ENCODE peak calls at places on chromosome 2, in nine cellular contexts. U is cardiac muscle cell; P is AG04449; K is epithelial cell of esophagus; W is activated B cell treated with CpG ODN at 0.5 μM for 24 hours; X is AG10803; V is BE2C; H is GM12864; G is CD8-positive, alpha-beta T cell. O is an unnamed sample.

GRCh38 chr2:217231724-217232123 is 371.9 kb upstream of the TNP1 start:
- DNase-seq in U (no peak), P (no peak), K (no peak), W (no peak), X (no peak), V (no peak), H (no peak), G (no peak), O (no peak)

GRCh38 chr2:120434909-120435308 is 89.0 kb downstream of the INHBB start:
- DNase-seq in U (no peak), P (no peak), K (no peak), W (no peak), X (no peak), V (no peak), H (no peak), G (no peak), O (no peak)

GRCh38 chr2:4354678-4355077 is 651.3 kb downstream of the DCDC2C start:
- DNase-seq in U (peak), P (no peak), K (peak), W (no peak), X (no peak), V (peak), H (no peak), G (no peak), O (peak)

GRCh38 chr2:51039581-51039980 is 7.6 kb upstream of the NRXN1 start:
- DNase-seq in U (no peak), P (no peak), K (no peak), W (no peak), X (no peak), V (no peak), H (no peak), G (no peak), O (no peak)

GRCh38 chr2:11458753-11459152 is 7.2 kb downstream of the E2F6 start:
- DNase-seq in U (peak), P (no peak), K (no peak), W (no peak), X (no peak), V (no peak), H (no peak), G (no peak), O (no peak)

GRCh38 chr2:196131949-196132925 is 39.1 kb downstream of the STK17B start:
- DNase-seq in U (no peak), P (no peak), K (peak), W (no peak), X (no peak), V (peak), H (no peak), G (no peak), O (peak)

GRCh38 chr2:118417417-118418125 is 329.3 kb downstream of the INSIG2 start:
- DNase-seq in U (no peak), P (peak), K (peak), W (no peak), X (peak), V (no peak), H (no peak), G (no peak), O (no peak)

GRCh38 chr2:160076935-160077334 is 14.5 kb upstream of the PLA2R1 start:
- DNase-seq in U (no peak), P (no peak), K (no peak), W (no peak), X (no peak), V (no peak), H (no peak), G (no peak), O (no peak)

GRCh38 chr2:162430323-162430722 is 86.4 kb downstream of the GCA start:
- DNase-seq in U (peak), P (no peak), K (no peak), W (no peak), X (no peak), V (no peak), H (no peak), G (no peak), O (no peak)

GRCh38 chr2:26561918-26562810 is 79.0 kb downstream of the CIB4 start:
- DNase-seq in U (peak), P (no peak), K (peak), W (no peak), X (peak), V (peak), H (no peak), G (no peak), O (peak)

GRCh38 chr2:107281637-107282036 is 395.7 kb upstream of the ST6GAL2 start:
- DNase-seq in U (no peak), P (no peak), K (no peak), W (no peak), X (no peak), V (no peak), H (no peak), G (no peak), O (no peak)

GRCh38 chr2:226483745-226484619 is 315.6 kb downstream of the IRS1 start:
- DNase-seq in U (peak), P (peak), K (no peak), W (no peak), X (peak), V (no peak), H (no peak), G (no peak), O (no peak)

GRCh38 chr2:239177325-239177724 is 223.5 kb downstream of the HDAC4 start:
- DNase-seq in U (no peak), P (no peak), K (no peak), W (no peak), X (no peak), V (no peak), H (no peak), G (no peak), O (peak)

GRCh38 chr2:58146707-58147106 is 94.4 kb downstream of the FANCL start:
- DNase-seq in U (no peak), P (no peak), K (peak), W (no peak), X (no peak), V (no peak), H (no peak), G (no peak), O (no peak)

GRCh38 chr2:9207641-9208301 is 1.2 kb downstream of the ASAP2 start:
- DNase-seq in U (peak), P (no peak), K (peak), W (no peak), X (no peak), V (no peak), H (no peak), G (no peak), O (no peak)

GRCh38 chr2:195837987-195838386 is 181.0 kb downstream of the SLC39A10 start:
- DNase-seq in U (no peak), P (no peak), K (no peak), W (no peak), X (peak), V (no peak), H (no peak), G (no peak), O (no peak)

GRCh38 chr2:2875831-2876230 is 501.8 kb downstream of the EIPR1 start:
- DNase-seq in U (no peak), P (no peak), K (no peak), W (no peak), X (no peak), V (no peak), H (no peak), G (no peak), O (no peak)

GRCh38 chr2:215979615-215980014 is 33.7 kb downstream of the MREG start:
- DNase-seq in U (no peak), P (no peak), K (no peak), W (no peak), X (no peak), V (no peak), H (no peak), G (no peak), O (no peak)

GRCh38 chr2:42348113-42348805 is 12.8 kb downstream of the COX7A2L start:
- DNase-seq in U (no peak), P (no peak), K (no peak), W (no peak), X (no peak), V (no peak), H (no peak), G (no peak), O (no peak)

GRCh38 chr2:238420878-238421694 is 5.6 kb upstream of the ASB1 start:
- DNase-seq in U (no peak), P (no peak), K (no peak), W (no peak), X (peak), V (no peak), H (no peak), G (no peak), O (no peak)

GRCh38 chr2:113078350-113078839 is 10.6 kb downstream of the IL1F10 start:
- DNase-seq in U (no peak), P (no peak), K (peak), W (no peak), X (no peak), V (no peak), H (no peak), G (no peak), O (no peak)

GRCh38 chr2:231570903-231571302 is 21.8 kb upstream of the TEX44 start:
- DNase-seq in U (no peak), P (no peak), K (no peak), W (no peak), X (no peak), V (no peak), H (no peak), G (no peak), O (no peak)

GRCh38 chr2:231565915-231566594 is 26.6 kb upstream of the TEX44 start:
- DNase-seq in U (no peak), P (no peak), K (no peak), W (no peak), X (no peak), V (peak), H (no peak), G (no peak), O (no peak)

GRCh38 chr2:231568098-231568784 is 24.4 kb upstream of the TEX44 start:
- DNase-seq in U (no peak), P (no peak), K (no peak), W (no peak), X (no peak), V (no peak), H (no peak), G (no peak), O (no peak)

GRCh38 chr2:231567159-231567558 is 25.5 kb upstream of the TEX44 start:
- DNase-seq in U (no peak), P (no peak), K (no peak), W (no peak), X (no peak), V (no peak), H (no peak), G (no peak), O (no peak)

DNA sequence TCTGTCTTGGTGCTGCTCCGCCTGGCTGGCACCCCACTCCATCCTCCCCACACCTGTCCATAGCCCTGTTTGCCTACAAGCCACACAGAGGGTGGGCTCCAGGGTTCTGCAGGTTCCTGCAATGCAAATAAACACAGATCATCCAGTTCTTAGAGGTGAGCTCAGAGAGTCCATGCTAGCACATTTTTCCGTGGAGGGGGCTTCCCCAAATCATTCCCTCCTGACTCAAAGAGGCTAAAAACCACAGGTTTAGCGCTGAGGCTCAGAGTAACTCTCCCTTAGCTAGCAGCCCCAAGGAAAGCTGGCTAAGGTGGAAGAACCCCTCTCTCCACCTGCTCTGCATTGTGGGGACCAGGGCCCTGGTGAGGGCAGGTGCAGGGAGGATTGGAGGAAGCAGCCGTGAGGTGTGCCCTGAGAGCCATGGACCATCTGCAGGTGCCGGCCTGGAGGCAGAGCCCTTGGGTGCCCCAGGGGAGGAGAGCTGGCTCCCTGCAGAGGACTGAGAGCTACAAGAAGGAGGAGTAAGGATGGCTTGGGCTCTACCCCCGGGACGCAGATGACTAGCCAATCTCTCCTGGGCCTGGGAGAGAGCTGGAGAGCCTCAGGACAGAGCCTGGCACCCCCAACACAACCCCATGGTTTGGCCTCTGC is 23.8 kb upstream of the TEX44 start:
- DNase-seq in U (no peak), P (no peak), K (no peak), W (no peak), X (no peak), V (no peak), H (no peak), G (no peak), O (no peak)
- TF ChIP-seq CTCF in U (no peak), P (no peak), K (no peak), W (no peak), X (no peak), V (no peak), H (no peak), G (no peak), O (no peak)

DNA sequence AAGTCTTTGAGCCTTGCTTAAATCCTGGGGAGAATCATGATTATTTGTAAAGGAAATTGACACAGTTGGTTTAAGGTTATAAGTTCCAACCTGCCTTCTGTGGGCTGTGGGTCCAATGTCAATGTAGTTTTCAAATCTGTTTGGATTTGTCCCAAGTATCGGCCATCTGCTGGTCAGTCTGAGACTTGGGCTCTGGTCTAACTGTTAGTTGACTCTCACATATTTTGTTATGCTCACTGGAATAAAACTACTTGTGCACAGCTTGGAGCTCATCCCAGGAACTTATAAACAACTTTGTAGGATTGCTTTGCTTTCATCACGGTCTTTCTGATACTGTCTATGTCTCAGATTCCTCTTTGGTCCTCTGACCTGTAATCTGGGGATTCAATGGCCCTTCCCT is 1026.2 kb upstream of the ZEB2 start:
- DNase-seq in U (no peak), P (no peak), K (peak), W (no peak), X (peak), V (no peak), H (no peak), G (no peak), O (no peak)
- TF ChIP-seq CTCF in U (peak), P (no peak), K (no peak), W (no peak), X (peak), V (no peak), H (no peak), G (no peak), O (no peak)

DNA sequence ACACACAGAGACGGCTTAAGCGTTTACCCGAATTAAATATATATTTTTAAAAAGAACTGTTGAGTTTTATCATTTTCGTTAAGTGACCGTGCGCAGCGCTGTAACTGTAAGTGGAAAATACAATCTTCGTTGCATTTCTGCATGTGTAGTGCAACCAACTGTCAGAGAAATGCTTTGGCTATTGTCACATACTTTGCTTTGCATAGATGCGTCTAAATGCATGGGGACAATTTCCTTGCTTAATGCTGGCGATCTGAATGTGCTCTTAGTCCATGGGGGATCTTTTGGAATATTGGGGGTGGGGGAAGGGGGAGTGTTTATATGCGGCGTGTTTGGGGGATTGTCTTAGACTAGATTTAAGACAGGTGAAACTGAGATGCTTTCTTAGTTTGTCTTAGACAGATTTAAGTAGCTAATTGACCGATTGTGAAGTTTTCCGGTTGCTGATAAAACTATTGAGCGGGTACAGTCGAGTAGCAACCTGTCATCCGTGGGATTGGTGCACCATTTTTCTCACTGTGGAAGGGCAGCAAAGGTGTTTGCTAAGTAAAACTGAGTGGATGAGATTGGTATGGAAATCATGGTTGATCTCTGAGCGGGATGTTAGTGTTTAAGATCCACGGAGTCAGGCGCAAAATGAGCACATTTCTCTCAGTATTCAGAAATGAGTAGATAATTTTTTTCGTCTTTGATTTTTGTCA is 467 bp downstream of the VSNL1 start:
- DNase-seq in U (no peak), P (no peak), K (peak), W (no peak), X (no peak), V (no peak), H (no peak), G (no peak), O (no peak)
- TF ChIP-seq CTCF in U (no peak), P (no peak), K (no peak), W (no peak), X (no peak), V (no peak), H (no peak), G (no peak), O (no peak)

GRCh38 chr2:182133195-182133891 is 147.7 kb downstream of the PPP1R1C start:
- DNase-seq in U (no peak), P (no peak), K (peak), W (no peak), X (no peak), V (no peak), H (no peak), G (no peak), O (no peak)

GRCh38 chr2:182134201-182134600 is 148.5 kb downstream of the PPP1R1C start:
- DNase-seq in U (no peak), P (no peak), K (no peak), W (no peak), X (no peak), V (no peak), H (no peak), G (no peak), O (no peak)

GRCh38 chr2:182129188-182129707 is 143.6 kb downstream of the PPP1R1C start:
- DNase-seq in U (no peak), P (no peak), K (no peak), W (no peak), X (no peak), V (no peak), H (no peak), G (no peak), O (no peak)

DNA sequence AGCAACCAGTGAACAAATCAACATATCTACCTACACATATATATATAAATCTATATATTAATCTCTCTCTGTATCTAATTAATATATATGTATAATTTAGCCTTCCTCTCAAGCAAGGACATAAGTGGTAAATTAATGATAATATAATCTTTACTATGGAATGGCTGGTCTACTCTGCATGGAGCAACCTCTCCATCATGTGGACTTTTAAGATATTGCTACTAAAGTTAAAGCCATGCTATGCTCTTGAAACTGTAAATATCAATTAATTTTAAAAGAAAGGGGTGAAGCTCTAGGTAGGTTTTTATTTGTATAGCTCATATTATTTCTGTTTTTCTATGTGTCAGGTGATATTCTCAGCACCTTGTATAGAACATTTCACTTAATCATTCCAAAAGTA is 147.0 kb downstream of the PPP1R1C start:
- DNase-seq in U (no peak), P (no peak), K (no peak), W (no peak), X (no peak), V (no peak), H (no peak), G (no peak), O (no peak)
- TF ChIP-seq CTCF in U (no peak), P (peak), K (peak), W (no peak), X (no peak), V (no peak), H (no peak), G (no peak), O (no peak)

GRCh38 chr2:174522553-174522952 is 35.7 kb upstream of the GPR155 start:
- DNase-seq in U (no peak), P (no peak), K (no peak), W (no peak), X (peak), V (no peak), H (no peak), G (no peak), O (no peak)
- TF ChIP-seq CTCF in U (peak), P (no peak), K (peak), W (no peak), X (peak), V (peak), H (no peak), G (no peak), O (peak)

GRCh38 chr2:99735753-99736152 is 245.9 kb upstream of the REV1 start:
- DNase-seq in U (no peak), P (no peak), K (no peak), W (no peak), X (no peak), V (no peak), H (no peak), G (no peak), O (no peak)

GRCh38 chr2:99737526-99737925 is 247.7 kb upstream of the REV1 start:
- DNase-seq in U (no peak), P (no peak), K (no peak), W (no peak), X (no peak), V (no peak), H (no peak), G (no peak), O (no peak)
- TF ChIP-seq CTCF in U (no peak), P (no peak), K (no peak), W (no peak), X (no peak), V (no peak), H (no peak), G (no peak), O (no peak)

GRCh38 chr2:241509408-241509784 is 1.0 kb upstream of the STK25 start:
- DNase-seq in U (no peak), P (no peak), K (no peak), W (no peak), X (no peak), V (no peak), H (no peak), G (no peak), O (no peak)

GRCh38 chr2:241506793-241507429 is 1.5 kb downstream of the STK25 start:
- DNase-seq in U (no peak), P (no peak), K (no peak), W (no peak), X (no peak), V (no peak), H (no peak), G (no peak), O (no peak)

GRCh38 chr2:241508510-241509407 is at the start of gene STK25:
- DNase-seq in U (peak), P (peak), K (peak), W (peak), X (peak), V (peak), H (peak), G (peak), O (peak)

GRCh38 chr2:241508240-241508509 is 209 bp downstream of the STK25 start:
- DNase-seq in U (no peak), P (no peak), K (no peak), W (no peak), X (no peak), V (no peak), H (no peak), G (no peak), O (no peak)

DNA sequence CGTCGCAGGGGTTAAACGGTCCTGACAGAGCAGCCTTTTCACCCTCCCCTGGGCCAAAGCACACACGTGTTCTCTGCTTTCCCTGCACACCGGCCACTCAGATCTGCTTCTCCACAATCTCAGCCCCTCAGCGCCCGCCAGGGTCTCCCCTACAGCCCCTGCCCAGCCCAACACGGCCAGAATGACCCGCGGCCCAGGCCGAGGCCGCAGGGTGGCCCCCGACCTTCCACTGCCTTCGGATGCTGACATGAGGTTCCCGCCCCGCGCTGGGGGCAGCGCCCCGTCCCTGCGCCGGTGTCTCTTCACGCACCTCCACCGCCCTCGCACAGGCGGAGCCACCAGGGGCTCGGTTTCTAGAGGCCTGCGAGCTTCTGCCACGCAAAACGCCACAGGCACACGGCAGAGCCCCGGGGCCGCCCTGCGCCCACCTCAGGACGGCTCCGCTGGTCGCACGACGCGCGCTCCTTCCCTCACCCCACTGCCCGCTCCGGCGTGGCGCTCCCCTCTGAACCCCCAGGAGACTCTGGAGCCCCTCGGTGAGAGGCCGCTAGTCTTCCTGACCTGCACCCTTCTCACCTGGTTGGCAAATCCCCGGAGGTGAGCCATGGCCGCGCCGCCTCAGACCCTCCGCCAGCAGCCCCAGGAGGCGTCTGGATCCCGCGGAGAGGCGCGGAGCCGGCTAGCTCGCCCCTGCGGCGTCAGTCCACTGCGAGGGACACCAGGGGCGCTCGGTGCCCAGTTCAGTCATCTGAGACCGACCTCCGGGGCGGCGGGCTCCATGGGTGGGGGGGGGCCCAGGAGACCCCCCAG is 749 bp downstream of the STK25 start:
- DNase-seq in U (peak), P (no peak), K (peak), W (peak), X (peak), V (peak), H (no peak), G (peak), O (peak)
- TF ChIP-seq CTCF in U (peak), P (peak), K (peak), W (no peak), X (no peak), V (peak), H (no peak), G (no peak), O (peak)

O was measured in glutamatergic neuron.